ENCODE peak calls at places on chromosomes 5 and 9, in five cellular contexts. One of them, this sample, is unnamed.

GRCh38 chr5:97243352-97243751 is 60.3 kb upstream of the RIOK2 start:
- DNase-seq in GM23248: no peak
- DNase-seq in A673: no peak
- DNase-seq in PC-3: no peak
- DNase-seq in OCI-LY7: no peak
- DNase-seq in this sample: no peak

GRCh38 chr5:170896779-170897178 is 35.0 kb downstream of the RANBP17 start:
- DNase-seq in OCI-LY7: no peak
- DNase-seq in PC-3: peak
- DNase-seq in GM23248: peak
- DNase-seq in A673: peak
- DNase-seq in this sample: no peak

GRCh38 chr9:137353223-137354152 is 51.4 kb upstream of the NRARP start:
- DNase-seq in OCI-LY7: no peak
- DNase-seq in A673: no peak
- DNase-seq in GM23248: no peak
- DNase-seq in PC-3: no peak
- DNase-seq in this sample: no peak

GRCh38 chr5:175246242-175246891 is 197.6 kb downstream of the DRD1 start:
- DNase-seq in OCI-LY7: no peak
- DNase-seq in PC-3: peak
- DNase-seq in GM23248: peak
- DNase-seq in A673: no peak
- DNase-seq in this sample: no peak

GRCh38 chr9:130290353-130291181 is 25.0 kb downstream of the HMCN2 start:
- DNase-seq in OCI-LY7: no peak
- DNase-seq in GM23248: no peak
- DNase-seq in PC-3: no peak
- DNase-seq in A673: no peak
- DNase-seq in this sample: no peak

GRCh38 chr5:150931368-150931965 is 26.7 kb upstream of the ZNF300 start:
- DNase-seq in OCI-LY7: no peak
- DNase-seq in A673: no peak
- DNase-seq in PC-3: no peak
- DNase-seq in GM23248: no peak
- DNase-seq in this sample: no peak

GRCh38 chr5:111865356-111865755 is 108.4 kb upstream of the NREP start:
- DNase-seq in A673: no peak
- DNase-seq in PC-3: peak
- DNase-seq in OCI-LY7: no peak
- DNase-seq in GM23248: peak
- DNase-seq in this sample: no peak

GRCh38 chr5:10229306-10230048 is 20.2 kb downstream of the ATPSCKMT start:
- DNase-seq in OCI-LY7: no peak
- DNase-seq in PC-3: peak
- DNase-seq in A673: no peak
- DNase-seq in GM23248: peak
- DNase-seq in this sample: no peak

GRCh38 chr5:139566611-139567010 is 5.5 kb downstream of the UBE2D2 start:
- DNase-seq in GM23248: peak
- DNase-seq in A673: no peak
- DNase-seq in OCI-LY7: no peak
- DNase-seq in PC-3: no peak
- DNase-seq in this sample: no peak

DNA sequence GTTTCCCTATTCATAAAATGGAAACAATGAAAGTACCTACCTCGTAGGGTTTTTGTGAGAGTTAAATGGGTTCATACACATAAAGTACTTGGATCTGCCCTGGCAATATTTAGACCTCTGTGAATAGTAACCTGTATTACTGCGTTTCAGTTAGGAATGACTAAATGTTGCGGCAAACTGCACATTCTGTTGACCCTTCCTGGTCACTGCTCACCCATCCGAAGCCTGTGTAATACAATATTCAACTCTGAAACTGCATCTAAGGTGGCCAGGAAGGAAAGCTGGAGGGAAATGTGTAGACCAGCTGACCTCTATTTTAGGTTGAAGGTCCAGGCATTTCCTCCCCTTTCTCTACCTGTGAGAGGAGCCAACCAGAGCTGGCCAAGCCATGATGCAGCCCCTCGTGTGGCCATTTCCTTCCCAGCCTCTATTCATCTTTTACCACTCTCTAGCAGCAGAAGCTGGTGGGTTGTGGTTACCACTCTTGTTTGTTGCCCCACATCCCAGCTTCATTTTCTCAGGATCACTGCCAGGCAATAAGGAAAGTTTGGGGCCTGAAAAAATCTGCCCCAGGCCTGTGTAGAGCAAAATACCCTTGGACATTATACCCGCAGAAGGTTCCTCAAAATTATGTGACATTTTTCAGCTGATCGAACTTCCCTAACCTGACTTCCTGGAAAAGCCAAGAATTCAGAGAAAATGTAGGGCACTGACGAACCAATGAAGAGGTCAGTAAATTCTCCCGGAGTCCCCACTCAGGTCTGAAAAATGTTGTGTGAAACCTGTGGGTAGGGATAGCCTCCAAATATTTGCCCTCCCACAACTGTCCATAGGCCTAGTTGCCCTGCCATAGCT is 20.5 kb upstream of the PDCD1LG2 start:
- DNase-seq in GM23248: no peak
- DNase-seq in OCI-LY7: no peak
- DNase-seq in A673: no peak
- DNase-seq in PC-3: no peak
- DNase-seq in this sample: no peak
- H3K27ac ChIP-seq in GM23248: no peak
- H3K27ac ChIP-seq in OCI-LY7: no peak
- H3K27ac ChIP-seq in A673: no peak
- H3K27ac ChIP-seq in PC-3: no peak
- H3K27ac ChIP-seq in this sample: no peak

GRCh38 chr9:104860280-104860679 is 67.7 kb downstream of the ABCA1 start:
- DNase-seq in A673: no peak
- DNase-seq in PC-3: no peak
- DNase-seq in OCI-LY7: no peak
- DNase-seq in GM23248: peak
- DNase-seq in this sample: no peak

GRCh38 chr9:104866186-104866585 is 61.8 kb downstream of the ABCA1 start:
- DNase-seq in PC-3: peak
- DNase-seq in GM23248: peak
- DNase-seq in A673: no peak
- DNase-seq in OCI-LY7: no peak
- DNase-seq in this sample: no peak

GRCh38 chr9:104861406-104861805 is 66.5 kb downstream of the ABCA1 start:
- DNase-seq in OCI-LY7: no peak
- DNase-seq in PC-3: no peak
- DNase-seq in A673: no peak
- DNase-seq in GM23248: no peak
- DNase-seq in this sample: no peak

GRCh38 chr9:104864675-104865104 is 63.3 kb downstream of the ABCA1 start:
- DNase-seq in A673: no peak
- DNase-seq in PC-3: no peak
- DNase-seq in OCI-LY7: no peak
- DNase-seq in GM23248: peak
- DNase-seq in this sample: no peak

GRCh38 chr9:104863180-104863883 is 64.6 kb downstream of the ABCA1 start:
- DNase-seq in PC-3: peak
- DNase-seq in OCI-LY7: peak
- DNase-seq in GM23248: peak
- DNase-seq in A673: peak
- DNase-seq in this sample: peak
- H3K27ac ChIP-seq in PC-3: peak
- H3K27ac ChIP-seq in OCI-LY7: peak
- H3K27ac ChIP-seq in GM23248: peak
- H3K27ac ChIP-seq in A673: no peak
- H3K27ac ChIP-seq in this sample: no peak

DNA sequence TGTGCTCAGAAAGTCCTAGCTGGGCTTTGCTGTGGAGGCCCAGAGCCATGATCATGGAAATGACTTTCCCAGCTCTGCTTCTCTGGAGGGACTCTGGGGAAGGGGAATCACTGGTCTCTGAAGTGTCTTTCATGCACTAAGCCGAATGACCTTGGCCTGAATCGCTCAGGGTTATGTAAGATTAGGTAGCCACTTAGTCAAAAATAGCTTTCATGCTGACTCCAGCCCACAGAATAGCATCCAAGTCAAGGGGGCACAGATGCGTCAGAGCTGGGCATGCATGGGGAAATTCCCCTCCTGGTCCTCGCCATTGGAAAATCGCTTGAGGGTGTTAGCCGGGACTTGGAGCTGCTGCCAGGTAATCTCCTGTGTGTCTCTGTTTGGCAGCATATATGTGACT is 36.1 kb upstream of the PPARGC1B start:
- DNase-seq in A673: no peak
- DNase-seq in GM23248: no peak
- DNase-seq in OCI-LY7: no peak
- DNase-seq in PC-3: no peak
- DNase-seq in this sample: no peak
- H3K27ac ChIP-seq in A673: no peak
- H3K27ac ChIP-seq in GM23248: no peak
- H3K27ac ChIP-seq in OCI-LY7: no peak
- H3K27ac ChIP-seq in PC-3: no peak
- H3K27ac ChIP-seq in this sample: no peak

GRCh38 chr5:14036947-14037346 is 92.5 kb upstream of the DNAH5 start:
- DNase-seq in PC-3: no peak
- DNase-seq in OCI-LY7: no peak
- DNase-seq in GM23248: peak
- DNase-seq in A673: no peak
- DNase-seq in this sample: no peak
- H3K27ac ChIP-seq in PC-3: peak
- H3K27ac ChIP-seq in OCI-LY7: no peak
- H3K27ac ChIP-seq in GM23248: peak
- H3K27ac ChIP-seq in A673: no peak
- H3K27ac ChIP-seq in this sample: no peak

DNA sequence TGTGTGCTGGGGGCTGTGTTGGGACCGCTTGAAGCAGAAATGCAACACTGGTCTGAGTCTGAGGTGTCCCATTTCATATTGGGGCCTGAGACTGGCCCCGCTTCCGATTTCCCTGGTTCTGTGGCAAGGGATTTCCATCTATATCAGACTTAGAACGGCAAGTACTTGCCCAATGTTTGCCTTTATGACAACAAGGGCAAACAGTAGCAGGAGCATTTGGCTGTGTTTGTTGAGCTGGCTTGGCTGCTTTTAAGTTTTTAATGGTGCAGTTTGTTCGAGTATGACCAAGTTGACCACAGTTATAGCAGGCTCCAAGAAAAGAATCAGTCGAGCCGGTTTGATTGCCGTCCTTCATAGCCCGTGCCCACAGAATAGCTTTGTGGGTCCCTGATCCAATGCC is 17.0 kb downstream of the HSDL2 start:
- DNase-seq in GM23248: no peak
- DNase-seq in OCI-LY7: no peak
- DNase-seq in PC-3: no peak
- DNase-seq in A673: no peak
- DNase-seq in this sample: no peak
- H3K27ac ChIP-seq in GM23248: no peak
- H3K27ac ChIP-seq in OCI-LY7: no peak
- H3K27ac ChIP-seq in PC-3: no peak
- H3K27ac ChIP-seq in A673: no peak
- H3K27ac ChIP-seq in this sample: no peak

DNA sequence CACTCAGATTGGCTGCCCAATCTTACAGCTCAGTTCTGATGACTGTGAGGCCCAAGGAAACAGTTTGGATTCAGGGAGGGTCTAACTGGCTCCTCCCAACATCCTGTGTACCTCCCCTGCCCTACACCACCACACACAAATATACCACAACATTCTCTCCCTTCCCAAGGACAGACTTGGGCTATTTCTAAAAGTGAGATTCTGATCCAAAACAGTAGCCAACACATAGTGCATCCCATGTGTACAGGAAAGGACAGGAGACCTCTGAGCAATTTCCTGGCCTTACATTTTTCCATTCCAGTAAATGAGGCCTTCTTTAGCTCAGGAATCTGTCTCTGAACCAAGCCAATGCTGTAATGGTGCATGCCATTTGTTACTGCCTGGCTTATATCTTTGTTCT is 20.8 kb downstream of the ZNF366 start:
- DNase-seq in PC-3: no peak
- DNase-seq in A673: no peak
- DNase-seq in GM23248: peak
- DNase-seq in OCI-LY7: no peak
- DNase-seq in this sample: no peak
- H3K27ac ChIP-seq in PC-3: no peak
- H3K27ac ChIP-seq in A673: no peak
- H3K27ac ChIP-seq in GM23248: peak
- H3K27ac ChIP-seq in OCI-LY7: no peak
- H3K27ac ChIP-seq in this sample: no peak

DNA sequence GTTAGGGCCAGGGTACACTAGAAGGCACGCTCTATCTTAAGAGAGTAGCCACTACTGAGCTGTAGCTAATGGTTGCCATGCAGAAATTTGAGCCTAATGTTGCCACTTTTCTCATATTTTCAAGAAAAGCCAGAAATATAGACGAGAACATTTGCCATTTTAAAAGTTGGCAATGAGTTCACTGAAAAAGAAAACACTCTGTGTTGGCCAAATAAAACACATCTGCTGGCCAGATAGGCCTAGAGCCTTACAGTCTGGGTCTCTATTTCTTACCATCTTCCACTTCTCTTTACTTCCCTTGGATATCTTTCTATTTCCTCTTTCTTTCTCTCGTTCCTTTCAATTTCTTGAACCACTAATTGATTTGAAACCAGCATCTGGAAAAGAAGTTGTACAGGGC is 36.6 kb upstream of the VCAN start:
- DNase-seq in OCI-LY7: no peak
- DNase-seq in A673: no peak
- DNase-seq in GM23248: peak
- DNase-seq in PC-3: no peak
- DNase-seq in this sample: no peak
- H3K27ac ChIP-seq in OCI-LY7: no peak
- H3K27ac ChIP-seq in A673: no peak
- H3K27ac ChIP-seq in GM23248: no peak
- H3K27ac ChIP-seq in PC-3: no peak
- H3K27ac ChIP-seq in this sample: no peak

DNA sequence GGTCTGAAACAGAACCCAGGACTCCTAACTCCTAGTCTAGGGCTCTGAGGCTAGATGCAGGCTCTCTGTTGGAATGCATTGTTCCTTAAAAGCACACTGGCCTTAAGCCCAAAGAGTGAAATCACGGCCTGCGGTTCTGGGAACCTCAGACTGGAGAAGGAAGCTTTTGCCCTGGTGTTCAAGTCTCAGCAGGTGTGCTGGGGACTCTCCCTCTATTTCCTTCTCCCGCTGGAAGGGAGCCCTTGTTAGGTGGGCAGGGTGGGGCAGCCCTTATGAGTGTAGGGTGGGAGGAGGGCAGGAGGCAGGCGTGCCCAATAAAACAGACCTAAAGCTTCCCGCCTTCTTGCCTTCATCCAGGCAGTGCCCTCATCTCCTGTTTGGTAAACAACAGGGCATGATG is 1.8 kb upstream of the PPARGC1B start:
- DNase-seq in OCI-LY7: no peak
- DNase-seq in GM23248: peak
- DNase-seq in A673: no peak
- DNase-seq in PC-3: no peak
- DNase-seq in this sample: no peak
- H3K27ac ChIP-seq in OCI-LY7: no peak
- H3K27ac ChIP-seq in GM23248: no peak
- H3K27ac ChIP-seq in A673: no peak
- H3K27ac ChIP-seq in PC-3: no peak
- H3K27ac ChIP-seq in this sample: no peak

GRCh38 chr9:120603010-120603409 is 23.0 kb upstream of the CDK5RAP2 start:
- DNase-seq in GM23248: no peak
- DNase-seq in A673: no peak
- DNase-seq in OCI-LY7: no peak
- DNase-seq in PC-3: no peak
- DNase-seq in this sample: no peak
- H3K27ac ChIP-seq in GM23248: no peak
- H3K27ac ChIP-seq in A673: no peak
- H3K27ac ChIP-seq in OCI-LY7: no peak
- H3K27ac ChIP-seq in PC-3: no peak
- H3K27ac ChIP-seq in this sample: no peak

This sample was measured in CD8-positive, alpha-beta T cell.